ENCODE peak calls at places on chromosomes 12 and 14, in nine cellular contexts. V, N, H, Q, O, Y, A, F and D are unnamed samples.
A peak's percentile ranks its signal among the peaks of the same experiment; 100 is the strongest.

GRCh38 chr12:124207617-124208016 is 87.3 kb upstream of the RFLNA start:
- DNase-seq in V (no peak), F (no peak), H (no peak), N (no peak), Q (no peak), Y (no peak), O (no peak), A (no peak), D (no peak)

GRCh38 chr14:92506230-92506629 is 7.4 kb upstream of the RIN3 start:
- DNase-seq in Y (no peak), O (no peak), Q (no peak), F (no peak), H (no peak), V (no peak), A (no peak), N (no peak), D (no peak)

GRCh38 chr14:47490353-47490752 is 185.1 kb downstream of the MDGA2 start:
- DNase-seq in O (no peak), N (no peak), V (no peak), F (no peak), Y (no peak), H (no peak), Q (no peak), A (no peak), D (no peak)

GRCh38 chr14:85300119-85300518 is 229.8 kb upstream of the FLRT2 start:
- DNase-seq in O (no peak), H (no peak), Q (no peak), F (no peak), A (no peak), N (no peak), V (no peak), Y (no peak), D (no peak)

GRCh38 chr12:57194253-57194652 is 22.3 kb upstream of the NXPH4 start:
- DNase-seq in H (no peak), Q (no peak), O (no peak), Y (no peak), F (no peak), N (no peak), V (no peak), A (no peak), D (no peak)

GRCh38 chr12:6958609-6959375 is 7.6 kb downstream of the PTPN6 start:
- DNase-seq in H (no peak), N (peak; percentile 72), Q (peak; percentile 80), O (peak; percentile 94), A (no peak), Y (peak; percentile 82), V (no peak), F (peak; percentile 71), D (peak; percentile 64)

GRCh38 chr12:46404225-46404631 is 31.7 kb upstream of the SLC38A2 start:
- DNase-seq in Q (no peak), V (no peak), A (peak; percentile 97), Y (no peak), N (no peak), H (peak; percentile 63), O (peak; percentile 18), F (no peak), D (no peak)

GRCh38 chr14:72000907-72001306 is 68.7 kb downstream of the RGS6 start:
- DNase-seq in N (no peak), H (no peak), Q (peak; percentile 74), Y (no peak), A (no peak), V (no peak), O (peak; percentile 68), F (no peak), D (no peak)

GRCh38 chr14:103690332-103690731 is 24.9 kb downstream of the XRCC3 start:
- DNase-seq in V (no peak), Y (no peak), Q (no peak), F (no peak), O (peak; percentile 15), A (no peak), H (no peak), N (no peak), D (no peak)

GRCh38 chr12:129337413-129337812 is 484.1 kb downstream of the GLT1D1 start:
- DNase-seq in N (no peak), H (no peak), A (no peak), Y (no peak), Q (no peak), V (no peak), F (no peak), O (no peak), D (no peak)

GRCh38 chr14:53924754-53925153 is 31.9 kb downstream of the BMP4 start:
- DNase-seq in Q (no peak), H (peak; percentile 27), O (no peak), A (peak; percentile 95), Y (no peak), V (no peak), N (no peak), F (no peak), D (no peak)

GRCh38 chr14:20469890-20470858 is 968 bp downstream of the PNP start:
- DNase-seq in F (peak; percentile 53), Q (no peak), N (peak; percentile 58), H (no peak), Y (peak; percentile 70), O (peak; percentile 60), V (no peak), A (peak; percentile 71), D (peak; percentile 37)

GRCh38 chr12:131436922-131437705 is 273.8 kb upstream of the SFSWAP start:
- DNase-seq in Q (no peak), N (no peak), V (peak; percentile 38), A (no peak), O (no peak), Y (no peak), H (no peak), F (no peak), D (no peak)

GRCh38 chr12:124422570-124423523 is 128.0 kb downstream of the RFLNA start:
- DNase-seq in Q (peak; percentile 91), F (no peak), O (no peak), V (no peak), H (peak; percentile 90), A (peak; percentile 97), N (no peak), Y (no peak), D (no peak)

GRCh38 chr14:95233702-95234241 is 76.4 kb upstream of the DICER1 start:
- DNase-seq in H (no peak), Y (no peak), A (no peak), O (peak; percentile 73), N (no peak), V (no peak), F (no peak), Q (no peak), D (no peak)

GRCh38 chr12:115873416-115874082 is 403.9 kb downstream of the MED13L start:
- DNase-seq in Q (no peak), A (no peak), V (no peak), F (no peak), O (no peak), H (no peak), N (no peak), Y (no peak), D (no peak)

GRCh38 chr14:75542585-75543091 is 20.4 kb downstream of the BATF start:
- DNase-seq in N (peak; percentile 73), H (no peak), F (peak; percentile 65), V (no peak), Y (peak; percentile 91), Q (peak; percentile 94), A (no peak), O (peak; percentile 84), D (peak; percentile 49)

GRCh38 chr14:70108419-70108818 is 80.3 kb downstream of the SLC8A3 start:
- DNase-seq in O (no peak), A (no peak), Q (no peak), Y (no peak), V (no peak), H (no peak), F (no peak), N (no peak), D (no peak)

GRCh38 chr14:60151715-60152114 is 13.5 kb downstream of the DHRS7 start:
- DNase-seq in H (peak; percentile 87), Q (peak; percentile 89), V (no peak), Y (peak; percentile 78), N (peak; percentile 63), O (peak; percentile 53), A (peak; percentile 96), F (peak; percentile 65), D (peak; percentile 65)